ENCODE peak calls at places on chromosomes 3 and 15, in seven cellular contexts. L is islet precursor cell, H is aorta, Z is lower leg skin, F is amygdala, X is fibroblast of lung, S is HEK293T. J is an unnamed sample.

GRCh38 chr3:51340989-51341636 is 44.0 kb upstream of the MANF start:
- DNase-seq in L (peak), H (no peak), Z (no peak), F (no peak), X (no peak), S (no peak), J (peak)

GRCh38 chr3:12932347-12932746 is 91.0 kb upstream of the RPL32 start:
- DNase-seq in L (no peak), H (no peak), Z (no peak), F (peak), X (no peak), S (no peak), J (no peak)

GRCh38 chr3:153463895-153464294 is 301.9 kb downstream of the RAP2B start:
- DNase-seq in L (no peak), H (no peak), Z (no peak), F (no peak), X (no peak), S (no peak), J (no peak)

GRCh38 chr3:45943207-45943846 is at the start of gene CXCR6:
- DNase-seq in L (no peak), H (no peak), Z (peak), F (no peak), X (peak), S (no peak), J (no peak)

GRCh38 chr3:32238816-32239637 is 547 bp downstream of the CMTM8 start:
- DNase-seq in L (peak), H (peak), Z (no peak), F (no peak), X (peak), S (peak), J (peak)

GRCh38 chr3:28348286-28348636 is 260 bp upstream of the ZCWPW2 start:
- DNase-seq in L (no peak), H (peak), Z (no peak), F (no peak), X (no peak), S (no peak), J (no peak)

GRCh38 chr3:67683522-67683921 is 29.1 kb upstream of the SUCLG2 start:
- DNase-seq in L (no peak), H (no peak), Z (no peak), F (no peak), X (no peak), S (no peak), J (no peak)

GRCh38 chr3:177037241-177037640 is 160.0 kb downstream of the TBL1XR1 start:
- DNase-seq in L (no peak), H (no peak), Z (no peak), F (no peak), X (peak), S (no peak), J (no peak)

GRCh38 chr15:60370804-60371700 is 26.7 kb downstream of the ANXA2 start:
- DNase-seq in L (peak), H (peak), Z (peak), F (no peak), X (peak), S (no peak), J (peak)

GRCh38 chr3:87125116-87125515 is 102.0 kb upstream of the CHMP2B start:
- DNase-seq in L (no peak), H (no peak), Z (no peak), F (no peak), X (no peak), S (no peak), J (no peak)

GRCh38 chr15:95051881-95052280 is 820.5 kb downstream of the MCTP2 start:
- DNase-seq in L (no peak), H (no peak), Z (no peak), F (no peak), X (no peak), S (no peak), J (no peak)

GRCh38 chr15:71485094-71485693 is 325.2 kb upstream of the NR2E3 start:
- DNase-seq in L (no peak), H (no peak), Z (no peak), F (no peak), X (peak), S (peak), J (no peak)

GRCh38 chr3:65177879-65178484 is 490.2 kb upstream of the ADAMTS9 start:
- DNase-seq in L (no peak), H (no peak), Z (no peak), F (no peak), X (peak), S (no peak), J (no peak)

GRCh38 chr3:74905478-74905877 is 291.0 kb upstream of the CNTN3 start:
- DNase-seq in L (no peak), H (no peak), Z (no peak), F (no peak), X (no peak), S (no peak), J (no peak)

GRCh38 chr3:18189651-18190050 is 235.5 kb downstream of the SATB1 start:
- DNase-seq in L (no peak), H (no peak), Z (no peak), F (no peak), X (peak), S (no peak), J (peak)

GRCh38 chr15:67803299-67803698 is 22.0 kb upstream of the SKOR1 start:
- DNase-seq in L (peak), H (no peak), Z (no peak), F (no peak), X (no peak), S (no peak), J (no peak)

GRCh38 chr3:15324335-15324734 is 8.1 kb downstream of the SH3BP5 start:
- DNase-seq in L (no peak), H (no peak), Z (no peak), F (no peak), X (peak), S (no peak), J (no peak)

GRCh38 chr3:18556503-18556902 is 131.4 kb upstream of the SATB1 start:
- DNase-seq in L (no peak), H (no peak), Z (no peak), F (no peak), X (peak), S (no peak), J (no peak)

GRCh38 chr15:57703387-57703786 is 3.1 kb upstream of the POLR2M start:
- DNase-seq in L (no peak), H (no peak), Z (no peak), F (no peak), X (peak), S (no peak), J (no peak)

GRCh38 chr3:71022552-71023335 is 560.8 kb downstream of the FOXP1 start:
- DNase-seq in L (peak), H (no peak), Z (no peak), F (no peak), X (peak), S (no peak), J (no peak)

GRCh38 chr15:80783275-80783674 is 4.1 kb downstream of the CEMIP start:
- DNase-seq in L (no peak), H (no peak), Z (peak), F (no peak), X (no peak), S (no peak), J (no peak)

GRCh38 chr3:186788482-186789370 is 5.3 kb downstream of the EIF4A2 start:
- DNase-seq in L (no peak), H (no peak), Z (no peak), F (no peak), X (no peak), S (no peak), J (no peak)

GRCh38 chr3:51708216-51708845 is 1.5 kb downstream of the GRM2 start:
- DNase-seq in L (peak), H (peak), Z (peak), F (no peak), X (no peak), S (no peak), J (no peak)

GRCh38 chr3:46946856-46947544 is 29.5 kb downstream of the CCDC12 start:
- DNase-seq in L (peak), H (no peak), Z (no peak), F (no peak), X (peak), S (no peak), J (no peak)

GRCh38 chr15:88704791-88705768 is 66.3 kb downstream of the ISG20 start:
- DNase-seq in L (peak), H (peak), Z (peak), F (peak), X (peak), S (no peak), J (no peak)

GRCh38 chr3:78427303-78427702 is 1340.5 kb downstream of the ROBO1 start:
- DNase-seq in L (no peak), H (no peak), Z (no peak), F (no peak), X (peak), S (no peak), J (no peak)

GRCh38 chr15:101169457-101170071 is 82.3 kb downstream of the CHSY1 start:
- DNase-seq in L (no peak), H (peak), Z (no peak), F (no peak), X (peak), S (no peak), J (no peak)

GRCh38 chr3:37526511-37526910 is 335.2 kb upstream of the CTDSPL start:
- DNase-seq in L (no peak), H (peak), Z (peak), F (peak), X (peak), S (no peak), J (no peak)

GRCh38 chr3:14523792-14524191 is 16.4 kb downstream of the GRIP2 start:
- DNase-seq in L (peak), H (peak), Z (peak), F (no peak), X (peak), S (no peak), J (no peak)

GRCh38 chr3:122942241-122942640 is 85.3 kb downstream of the SEMA5B start:
- DNase-seq in L (no peak), H (no peak), Z (no peak), F (no peak), X (no peak), S (no peak), J (no peak)

GRCh38 chr3:105353485-105354161 is 13.1 kb upstream of the ALCAM start:
- DNase-seq in L (peak), H (peak), Z (peak), F (peak), X (peak), S (peak), J (no peak)

GRCh38 chr3:139948898-139949297 is 13.9 kb downstream of the CLSTN2 start:
- DNase-seq in L (peak), H (no peak), Z (peak), F (no peak), X (no peak), S (no peak), J (no peak)

GRCh38 chr15:36941798-36942197 is 158.6 kb downstream of the MEIS2 start:
- DNase-seq in L (no peak), H (no peak), Z (no peak), F (no peak), X (no peak), S (no peak), J (no peak)

J was measured in SJSA1.